ENCODE peak calls at places on chromosomes 12 and 14, in four cellular contexts. Y, Q, Z and A are unnamed samples. For H3K27me3 and H3K36me3, the result is how much of the 10 kb centered on the place peaks cover.

GRCh38 chr12:55142896-55143870 is 17.0 kb downstream of the OR9K2 start:
- DNase-seq in Y (no peak), Z (peak), Q (peak), A (no peak)

GRCh38 chr12:121939190-121939589 is 20.8 kb downstream of the CFAP251 start:
- DNase-seq in Q (no peak), Z (peak), Y (no peak), A (no peak)

GRCh38 chr12:6451348-6452244 is at the start of gene TAPBPL:
- DNase-seq in Z (peak), Q (peak), Y (peak), A (peak)

GRCh38 chr14:78154827-78155226 is 15.3 kb upstream of the NRXN3 start:
- DNase-seq in Y (no peak), Q (no peak), Z (peak), A (no peak)

GRCh38 chr12:105264771-105265170 is 28.8 kb upstream of the APPL2 start:
- DNase-seq in Q (no peak), Z (no peak), Y (no peak), A (no peak)

GRCh38 chr12:27987311-27987710 is 14.8 kb upstream of the PTHLH start:
- DNase-seq in Y (no peak), Z (no peak), Q (no peak), A (no peak)

GRCh38 chr14:41609704-41610183 is 3.1 kb downstream of the LRFN5 start:
- DNase-seq in Y (peak), Q (no peak), Z (peak), A (no peak)

GRCh38 chr14:81509838-81510452 is 23.7 kb downstream of the SEL1L start:
- DNase-seq in Y (no peak), Z (no peak), Q (no peak), A (no peak)

GRCh38 chr14:61103541-61104339 is 122.7 kb downstream of the SLC38A6 start:
- DNase-seq in Z (peak), Y (no peak), Q (no peak), A (peak)

GRCh38 chr12:15164997-15165659 is 56.1 kb downstream of the RERG start:
- DNase-seq in Q (no peak), Y (no peak), Z (peak), A (no peak)

GRCh38 chr12:1907652-1908611 is 10.5 kb downstream of the CACNA2D4 start:
- DNase-seq in Q (no peak), Y (peak), Z (no peak), A (no peak)

GRCh38 chr12:6849976-6850560 is 1.0 kb downstream of the CDCA3 start:
- DNase-seq in Z (no peak), Y (peak), Q (no peak), A (no peak)

GRCh38 chr12:46553911-46554310 is 181.3 kb upstream of the SLC38A2 start:
- DNase-seq in Q (no peak), Y (no peak), Z (peak), A (no peak)

GRCh38 chr14:102691763-102692162 is 85.5 kb upstream of the TRAF3 start:
- DNase-seq in Q (no peak), Z (no peak), Y (no peak), A (no peak)

GRCh38 chr12:12331244-12331771 is 18.7 kb downstream of the MANSC1 start:
- DNase-seq in Y (no peak), Q (no peak), Z (peak), A (no peak)

GRCh38 chr12:19066471-19067001 is 63.0 kb upstream of the PLEKHA5 start:
- DNase-seq in Q (peak), Y (no peak), Z (no peak), A (no peak)

GRCh38 chr14:75514673-75515630 is 7.3 kb upstream of the BATF start:
- DNase-seq in Y (no peak), Q (no peak), Z (peak), A (peak)

GRCh38 chr14:60622920-60623263 is 26.4 kb downstream of the SIX1 start:
- DNase-seq in Q (no peak), Y (no peak), Z (peak), A (no peak)

GRCh38 chr12:68236421-68237059 is 10.9 kb upstream of the IL26 start:
- DNase-seq in Q (peak), Z (no peak), Y (no peak), A (peak)

GRCh38 chr14:74855945-74856344 is 20.0 kb downstream of the PROX2 start:
- DNase-seq in Q (no peak), Y (no peak), Z (no peak), A (no peak)

GRCh38 chr12:39931231-39931630 is 174.7 kb downstream of the SLC2A13 start:
- DNase-seq in Y (no peak), Q (no peak), Z (no peak), A (no peak)

GRCh38 chr12:105954891-105955607 is 183.7 kb downstream of the NUAK1 start:
- DNase-seq in Z (no peak), Y (no peak), Q (no peak), A (no peak)

GRCh38 chr14:75630695-75631452 is 29.8 kb downstream of the ERG28 start:
- DNase-seq in Q (no peak), Y (no peak), Z (no peak), A (no peak)

GRCh38 chr12:112466011-112466422 is 47.3 kb downstream of the PTPN11 start:
- DNase-seq in Q (no peak), Z (no peak), Y (no peak), A (no peak)

GRCh38 chr12:113973109-113973904 is 7.2 kb upstream of the RBM19 start:
- DNase-seq in Z (no peak), Y (no peak), Q (no peak), A (no peak)
- H3K27me3 ChIP-seq in Z (under half), Y (under half), Q (under half), A (under half)

GRCh38 chr12:32885831-32886230 is 10.7 kb downstream of the PKP2 start:
- DNase-seq in Q (no peak), Y (no peak), Z (no peak), A (no peak)

GRCh38 chr12:32891526-32891925 is 5.1 kb downstream of the PKP2 start:
- DNase-seq in Q (no peak), Z (no peak), Y (no peak), A (no peak)

GRCh38 chr12:32889073-32889760 is 7.4 kb downstream of the PKP2 start:
- DNase-seq in Y (no peak), Q (no peak), Z (peak), A (no peak)

GRCh38 chr12:32884962-32885361 is 11.6 kb downstream of the PKP2 start:
- DNase-seq in Q (no peak), Y (no peak), Z (no peak), A (no peak)

DNA sequence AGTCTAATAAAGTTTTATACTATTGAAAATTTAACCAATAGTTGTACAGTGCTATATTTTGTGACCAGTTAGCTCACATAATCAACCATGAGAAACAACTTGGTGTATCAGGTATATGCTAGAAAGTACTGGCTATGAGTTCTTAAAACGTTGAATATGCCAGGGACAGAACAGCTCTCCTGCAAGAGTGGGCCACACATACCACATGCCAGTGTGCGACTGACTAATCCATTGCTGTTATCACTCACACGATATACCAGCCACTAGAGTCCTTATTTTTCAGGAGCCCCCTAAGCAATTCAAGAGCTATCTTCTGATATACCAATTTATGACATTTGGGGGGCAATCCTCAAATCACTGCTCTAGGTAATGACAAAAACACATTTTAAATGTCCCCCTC is 9.5 kb downstream of the PKP2 start:
- DNase-seq in Q (no peak), Z (no peak), Y (no peak), A (no peak)
- H3K4me3 ChIP-seq in Q (no peak), Z (no peak), Y (no peak), A (no peak)

DNA sequence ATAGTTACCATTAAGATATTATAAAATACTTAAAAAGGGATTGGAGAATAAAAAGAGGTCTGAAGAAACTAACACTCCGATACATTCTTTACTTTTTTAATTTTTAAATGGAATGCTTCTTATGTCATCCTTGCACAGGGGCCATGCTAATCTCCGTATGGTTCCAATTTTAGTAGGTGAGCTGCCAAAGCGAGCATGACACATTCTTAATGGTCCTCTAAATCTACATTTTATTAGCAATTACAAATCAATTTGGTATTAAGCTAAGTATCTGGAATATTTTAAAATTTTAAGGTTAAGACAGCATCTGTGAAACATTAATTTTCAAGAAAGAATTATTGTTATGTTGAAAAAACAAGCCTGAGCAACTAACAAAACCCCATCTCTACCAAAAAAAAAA is 6.2 kb upstream of the ARID4A start:
- DNase-seq in Z (no peak), Q (no peak), Y (no peak), A (no peak)
- H3K36me3 ChIP-seq in Z (under half), Q (under half), Y (half or more), A (under half)

GRCh38 chr14:22418631-22419030 is 170.4 kb downstream of the DAD1 start:
- DNase-seq in Z (no peak), Y (no peak), Q (no peak), A (peak)

GRCh38 chr14:22422238-22422637 is 166.8 kb downstream of the DAD1 start:
- DNase-seq in Y (no peak), Z (no peak), Q (peak), A (no peak)

GRCh38 chr14:22417914-22418313 is 171.1 kb downstream of the DAD1 start:
- DNase-seq in Q (no peak), Z (no peak), Y (no peak), A (no peak)

GRCh38 chr14:22419620-22420019 is 169.4 kb downstream of the DAD1 start:
- DNase-seq in Z (peak), Q (no peak), Y (no peak), A (no peak)

DNA sequence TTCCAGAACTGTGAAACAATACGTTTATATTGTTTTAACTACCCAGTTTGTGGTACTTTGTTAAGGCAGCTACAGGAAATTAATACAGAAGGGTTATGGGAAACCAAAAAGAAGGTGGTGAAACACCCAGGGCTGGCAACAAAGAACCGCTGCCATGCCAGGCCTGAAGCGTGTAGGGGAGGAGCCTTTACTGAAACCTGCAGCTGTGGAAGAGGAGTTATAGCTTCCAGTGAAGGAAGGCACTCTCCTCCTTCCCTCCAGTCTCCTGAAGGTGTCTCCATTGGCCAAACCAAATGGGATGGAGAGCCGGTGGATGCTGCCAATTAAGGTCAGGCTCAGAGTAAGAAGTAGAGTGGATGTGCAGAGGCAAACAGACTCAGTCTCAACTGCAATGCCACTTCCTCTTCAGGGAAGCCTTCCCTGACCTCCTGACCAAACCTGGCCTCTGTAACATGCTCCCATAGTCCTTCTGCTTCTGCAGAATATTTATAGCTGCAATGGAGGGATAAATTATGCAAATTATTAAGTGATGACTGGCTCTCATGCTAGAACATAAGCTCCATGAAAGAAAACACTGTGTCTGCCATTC is 168.3 kb downstream of the DAD1 start:
- DNase-seq in Q (no peak), Y (no peak), Z (no peak), A (no peak)
- H3K27me3 ChIP-seq in Q (under half), Y (under half), Z (under half), A (under half)

GRCh38 chr12:116143883-116144266 is 133.6 kb downstream of the MED13L start:
- DNase-seq in Z (peak), Y (no peak), Q (no peak), A (no peak)
- H3K4me3 ChIP-seq in Z (peak), Y (no peak), Q (no peak), A (no peak)

DNA sequence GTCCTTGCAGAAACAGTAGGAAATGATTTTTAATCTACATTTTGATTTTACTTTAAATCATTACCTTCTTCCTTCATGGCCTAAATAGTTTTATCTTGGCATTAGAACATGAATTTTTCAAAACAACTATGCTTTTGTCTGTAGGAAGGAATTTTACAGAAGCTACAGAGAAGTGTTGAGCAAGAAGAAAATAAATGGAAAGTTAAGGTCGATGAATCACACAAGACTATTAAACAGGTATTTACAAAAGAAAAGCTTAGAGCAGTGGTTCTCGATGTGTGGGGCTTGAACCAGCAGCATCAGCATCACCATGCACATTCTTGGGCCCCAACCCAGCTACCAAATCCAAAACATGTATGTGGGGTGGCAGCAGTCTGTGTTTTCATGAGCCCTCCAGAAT is 91.6 kb downstream of the KTN1 start:
- DNase-seq in Y (no peak), Z (peak), Q (no peak), A (no peak)
- H3K36me3 ChIP-seq in Y (half or more), Z (under half), Q (under half), A (under half)

GRCh38 chr12:61546296-61546695 is 713.9 kb upstream of the USP15 start:
- DNase-seq in Q (no peak), Y (no peak), Z (no peak), A (no peak)
- H3K27me3 ChIP-seq in Q (under half), Y (under half), Z (under half), A (under half)